ENCODE peak calls at places on chromosomes 5 and 9, in four cellular contexts. X is left ventricle myocardium inferior, G is uterus, E is pancreas. L is an unnamed sample. For H3K36me3, the result is how much of the 10 kb centered on the place peaks cover.

GRCh38 chr9:133950206-133950915 is 41.8 kb downstream of the VAV2 start:
- DNase-seq in X (peak), G (no peak), E (peak), L (no peak)

GRCh38 chr5:78622302-78622971 is 26.1 kb downstream of the LHFPL2 start:
- DNase-seq in X (no peak), G (no peak), E (no peak), L (no peak)

GRCh38 chr5:135191084-135191826 is 157.2 kb upstream of the PITX1 start:
- DNase-seq in X (peak), G (peak), E (peak), L (peak)

GRCh38 chr5:32074401-32074800 is 99.7 kb downstream of the GOLPH3 start:
- DNase-seq in X (no peak), G (no peak), E (peak), L (no peak)

GRCh38 chr9:133488686-133489252 is 9.9 kb upstream of the SLC2A6 start:
- DNase-seq in X (no peak), G (no peak), E (peak), L (no peak)

GRCh38 chr9:113474372-113474771 is 10.8 kb downstream of the RGS3 start:
- DNase-seq in X (no peak), G (no peak), E (no peak), L (no peak)

GRCh38 chr5:112570708-112571448 is 151.8 kb upstream of the EPB41L4A start:
- DNase-seq in X (no peak), G (no peak), E (no peak), L (no peak)

GRCh38 chr9:117247271-117247670 is 167.6 kb downstream of the ASTN2 start:
- DNase-seq in X (no peak), G (no peak), E (no peak), L (no peak)

GRCh38 chr5:137143244-137143605 is 355.9 kb downstream of the SPOCK1 start:
- DNase-seq in X (no peak), G (no peak), E (no peak), L (no peak)

GRCh38 chr9:19498015-19498414 is 89.2 kb downstream of the ACER2 start:
- DNase-seq in X (no peak), G (no peak), E (no peak), L (no peak)

GRCh38 chr9:76699966-76700365 is 64.3 kb upstream of the PCA3 start:
- DNase-seq in X (no peak), G (no peak), E (no peak), L (no peak)

GRCh38 chr9:89781838-89782237 is 177.0 kb downstream of the GADD45G start:
- DNase-seq in X (no peak), G (no peak), E (no peak), L (no peak)

GRCh38 chr5:169474226-169474625 is 109.3 kb upstream of the SPDL1 start:
- DNase-seq in X (no peak), G (no peak), E (no peak), L (no peak)

GRCh38 chr9:7266911-7267555 is 509.3 kb downstream of the KDM4C start:
- DNase-seq in X (no peak), G (no peak), E (no peak), L (no peak)

GRCh38 chr5:175385691-175386360 is 58.2 kb downstream of the DRD1 start:
- DNase-seq in X (no peak), G (no peak), E (no peak), L (no peak)

GRCh38 chr5:7397005-7397546 is 1.1 kb downstream of the ADCY2 start:
- DNase-seq in X (no peak), G (no peak), E (no peak), L (no peak)

GRCh38 chr9:19149230-19149629 is 21.9 kb upstream of the PLIN2 start:
- DNase-seq in X (no peak), G (no peak), E (no peak), L (no peak)

GRCh38 chr9:81724242-81724889 is 35.0 kb upstream of the TLE1 start:
- DNase-seq in X (no peak), G (peak), E (no peak), L (no peak)

GRCh38 chr5:129763651-129764050 is 15.8 kb downstream of the MINAR2 start:
- DNase-seq in X (no peak), G (no peak), E (no peak), L (no peak)

GRCh38 chr5:73411927-73412596 is 36.5 kb downstream of the FOXD1 start:
- DNase-seq in X (no peak), G (no peak), E (no peak), L (no peak)

GRCh38 chr5:44952376-44952775 is 143.6 kb downstream of the MRPS30 start:
- DNase-seq in X (no peak), G (no peak), E (no peak), L (no peak)

GRCh38 chr9:9874270-9874669 is 738.5 kb downstream of the PTPRD start:
- DNase-seq in X (no peak), G (no peak), E (no peak), L (no peak)

GRCh38 chr5:73963021-73963420 is 337.0 kb downstream of the ARHGEF28 start:
- DNase-seq in X (no peak), G (no peak), E (no peak), L (no peak)

GRCh38 chr9:130336027-130336595 is 70.6 kb downstream of the HMCN2 start:
- DNase-seq in X (no peak), G (no peak), E (no peak), L (no peak)

GRCh38 chr5:113195197-113195715 is 218.7 kb downstream of the DCP2 start:
- DNase-seq in X (no peak), G (no peak), E (no peak), L (no peak)

GRCh38 chr5:4191703-4192102 is 596.1 kb downstream of the IRX1 start:
- DNase-seq in X (no peak), G (no peak), E (no peak), L (no peak)

GRCh38 chr9:18296702-18297531 is 177.0 kb upstream of the ADAMTSL1 start:
- DNase-seq in X (no peak), G (no peak), E (no peak), L (no peak)

GRCh38 chr5:142568271-142568995 is 117.5 kb downstream of the FGF1 start:
- DNase-seq in X (no peak), G (peak), E (no peak), L (no peak)

GRCh38 chr9:35658894-35659220 is 765 bp downstream of the CCDC107 start:
- DNase-seq in X (peak), G (peak), E (no peak), L (no peak)

GRCh38 chr5:143707797-143708196 is 104.2 kb upstream of the HMHB1 start:
- DNase-seq in X (no peak), G (no peak), E (no peak), L (no peak)

GRCh38 chr5:40277161-40277906 is 402.4 kb upstream of the PTGER4 start:
- DNase-seq in X (no peak), G (no peak), E (no peak), L (no peak)

GRCh38 chr9:113590991-113591898 is 127.7 kb downstream of the RGS3 start:
- DNase-seq in X (peak), G (peak), E (peak), L (peak)

GRCh38 chr5:6343951-6344596 is 34.3 kb downstream of the MED10 start:
- DNase-seq in X (no peak), G (no peak), E (no peak), L (no peak)

GRCh38 chr5:38450627-38451371 is 105.6 kb downstream of the LIFR start:
- DNase-seq in X (no peak), G (no peak), E (no peak), L (no peak)

GRCh38 chr5:891837-892389 is 688 bp downstream of the BRD9 start:
- DNase-seq in X (no peak), G (no peak), E (no peak), L (no peak)
- H3K36me3 ChIP-seq in X (under half), G (under half), E (under half), L (under half)

DNA sequence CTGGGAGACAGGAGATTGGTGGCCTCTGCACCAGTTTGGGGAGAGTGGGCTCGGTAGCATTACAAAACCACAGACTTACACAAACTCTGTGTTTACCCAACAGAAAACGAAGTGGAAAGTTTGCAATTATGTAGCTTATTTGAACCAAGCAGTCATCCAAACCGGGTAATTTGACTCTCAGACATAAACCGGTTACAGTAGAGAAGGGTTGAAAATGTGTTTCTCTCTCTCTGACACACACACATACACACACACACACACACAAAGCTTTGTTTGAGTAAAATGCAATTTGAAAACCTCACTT is 97.1 kb upstream of the ZNF608 start:
- DNase-seq in X (no peak), G (no peak), E (no peak), L (no peak)
- H3K36me3 ChIP-seq in X (under half), G (under half), E (under half), L (under half)

GRCh38 chr9:15498246-15499018 is 12.3 kb downstream of the PSIP1 start:
- DNase-seq in X (no peak), G (no peak), E (no peak), L (no peak)

GRCh38 chr9:15491950-15492349 is 18.8 kb downstream of the PSIP1 start:
- DNase-seq in X (no peak), G (no peak), E (no peak), L (no peak)

DNA sequence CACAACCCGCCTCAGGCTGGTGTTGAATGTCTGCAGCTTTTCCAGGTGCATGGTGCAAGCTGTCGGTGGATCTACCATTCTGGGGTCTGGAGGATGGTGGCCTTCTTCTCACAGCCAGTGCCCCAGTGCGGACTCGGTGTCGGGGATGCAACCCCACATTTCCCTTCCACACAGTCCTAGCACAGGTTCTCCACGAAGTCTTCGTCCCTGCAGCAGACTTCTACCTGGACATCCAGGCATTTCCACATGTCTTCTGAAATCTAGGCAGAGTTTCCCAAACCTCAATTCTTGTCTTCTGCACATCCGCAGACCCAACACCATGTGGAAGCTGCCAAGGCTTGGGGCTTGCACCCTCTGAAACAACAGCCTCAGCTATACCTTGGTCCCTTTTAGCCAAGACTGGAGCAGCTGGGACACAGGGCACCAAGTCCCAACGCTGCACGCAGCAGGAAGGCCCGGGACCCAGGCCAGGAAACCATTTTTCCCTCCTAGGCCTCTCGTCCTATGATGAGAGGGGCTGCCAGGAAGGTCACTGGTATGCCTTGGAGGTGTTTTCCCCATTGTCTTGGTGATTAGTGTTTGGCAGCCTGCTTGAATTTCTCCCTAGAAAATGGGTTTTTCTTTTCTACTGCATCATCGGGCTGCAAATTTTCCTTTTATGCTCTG is 18.2 kb downstream of the PSIP1 start:
- DNase-seq in X (no peak), G (no peak), E (no peak), L (no peak)
- H3K36me3 ChIP-seq in X (under half), G (under half), E (under half), L (under half)

GRCh38 chr5:864492-865167 is 13.8 kb upstream of the ZDHHC11 start:
- DNase-seq in X (no peak), G (no peak), E (no peak), L (no peak)
- H3K36me3 ChIP-seq in X (half or more), G (under half), E (under half), L (under half)

GRCh38 chr5:178207917-178208280 is 3.6 kb downstream of the HNRNPAB start:
- DNase-seq in X (no peak), G (no peak), E (no peak), L (no peak)

GRCh38 chr5:178208540-178209227 is 4.4 kb downstream of the HNRNPAB start:
- DNase-seq in X (no peak), G (no peak), E (no peak), L (no peak)

GRCh38 chr5:178211095-178212048 is 7.0 kb downstream of the HNRNPAB start:
- DNase-seq in X (no peak), G (no peak), E (no peak), L (no peak)

GRCh38 chr5:178209334-178210072 is 5.2 kb downstream of the HNRNPAB start:
- DNase-seq in X (no peak), G (no peak), E (peak), L (no peak)

DNA sequence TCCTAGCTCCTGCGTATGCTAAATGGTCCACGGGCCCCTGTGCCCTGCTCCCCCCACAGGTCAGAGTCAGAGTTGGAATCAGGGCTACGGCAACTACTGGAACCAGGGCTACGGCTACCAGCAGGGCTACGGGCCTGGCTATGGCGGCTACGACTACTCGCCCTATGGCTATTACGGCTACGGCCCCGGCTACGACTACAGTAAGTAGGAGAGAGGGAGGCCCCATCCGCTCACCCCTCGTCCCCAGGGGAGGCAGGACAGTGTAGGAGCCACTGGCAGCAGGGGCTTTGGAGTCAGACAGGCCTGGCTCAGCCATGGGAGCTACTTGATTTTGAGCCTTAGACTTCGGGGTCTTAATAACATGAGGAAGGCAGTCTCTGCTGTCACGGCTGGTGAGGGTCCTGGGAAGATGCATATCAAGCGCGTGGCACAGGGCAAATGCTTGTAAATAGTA is 5.8 kb downstream of the HNRNPAB start:
- DNase-seq in X (no peak), G (no peak), E (peak), L (no peak)
- H3K36me3 ChIP-seq in X (half or more), G (under half), E (half or more), L (under half)

GRCh38 chr9:135416771-135417290 is 62.8 kb upstream of the PPP1R26 start:
- DNase-seq in X (no peak), G (no peak), E (no peak), L (no peak)

GRCh38 chr9:135419106-135419505 is 60.5 kb upstream of the PPP1R26 start:
- DNase-seq in X (no peak), G (no peak), E (no peak), L (no peak)

GRCh38 chr9:135423725-135424124 is 55.9 kb upstream of the PPP1R26 start:
- DNase-seq in X (no peak), G (no peak), E (no peak), L (no peak)

GRCh38 chr9:135418161-135418560 is 61.4 kb upstream of the PPP1R26 start:
- DNase-seq in X (no peak), G (no peak), E (no peak), L (no peak)

DNA sequence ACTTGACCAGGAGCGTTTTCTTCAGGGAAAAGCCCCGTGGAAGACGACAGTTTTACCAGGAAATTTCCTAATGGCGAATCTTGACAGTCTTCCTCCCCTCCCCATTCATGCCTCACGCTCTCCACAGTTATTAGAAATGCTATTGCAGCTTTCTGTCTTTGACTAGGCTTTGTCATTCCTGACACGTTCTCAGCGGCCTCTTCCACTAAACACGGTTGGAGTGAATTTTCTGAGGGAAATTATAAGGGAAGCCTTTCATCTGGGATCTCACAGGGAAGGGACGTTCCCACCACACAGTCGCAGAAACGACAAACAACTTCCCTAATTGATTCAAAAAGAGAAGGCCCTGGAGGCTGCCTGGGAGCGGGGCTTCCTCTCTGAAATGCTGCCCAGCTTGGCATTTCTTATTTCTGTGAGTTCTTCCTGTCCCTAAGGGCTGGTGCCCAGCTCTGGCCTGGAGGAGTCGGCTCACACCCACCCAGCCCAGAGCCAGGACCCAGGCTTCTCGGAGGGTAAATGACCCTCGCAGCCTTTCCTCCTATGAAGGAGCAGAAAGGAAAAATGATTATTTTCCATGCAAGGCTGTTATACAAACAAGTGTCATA is 57.1 kb upstream of the PPP1R26 start:
- DNase-seq in X (no peak), G (no peak), E (no peak), L (no peak)
- H3K36me3 ChIP-seq in X (under half), G (under half), E (under half), L (under half)

GRCh38 chr5:10049825-10050455 is 199.7 kb downstream of the ATPSCKMT start:
- DNase-seq in X (no peak), G (no peak), E (no peak), L (no peak)
- H3K36me3 ChIP-seq in X (under half), G (under half), E (under half), L (under half)